ENCODE peak calls at places on chromosomes 2 and 18, in nine cellular contexts. K is esophagus muscularis mucosa, X is H54, M is transverse colon, I is A549, J is IMR-90, O is stomach, Z is lower leg skin, D is breast epithelium. Q is an unnamed sample.
A peak's percentile ranks its signal among the peaks of the same experiment; 100 is the strongest.

GRCh38 chr2:96267159-96267971 is 1.3 kb downstream of the CIAO1 start:
- DNase-seq in M (peak; percentile 49), D (no peak), J (peak; percentile 37), I (peak; percentile 39), K (no peak), O (peak; percentile 40), Z (peak; percentile 87), X (peak; percentile 34), Q (peak; percentile 83)

GRCh38 chr2:25977768-25978167 is 4.5 kb downstream of the KIF3C start:
- DNase-seq in Z (no peak), D (no peak), I (peak; percentile 74), K (no peak), M (no peak), J (peak; percentile 66), O (no peak), X (peak; percentile 57), Q (no peak)

GRCh38 chr2:26970928-26971627 is 641 bp downstream of the MAPRE3 start:
- DNase-seq in K (no peak), Z (peak; percentile 82), J (peak; percentile 18), I (peak; percentile 46), D (no peak), X (no peak), O (no peak), M (no peak), Q (no peak)

GRCh38 chr2:240579771-240580614 is 6.5 kb upstream of the CAPN10 start:
- DNase-seq in K (no peak), D (peak; percentile 57), Z (no peak), J (peak; percentile 89), M (peak; percentile 84), O (peak; percentile 78), X (peak; percentile 87), I (no peak), Q (peak; percentile 95)

GRCh38 chr2:62972601-62973000 is 78.0 kb upstream of the OTX1 start:
- DNase-seq in J (no peak), K (no peak), D (no peak), I (no peak), M (no peak), X (no peak), Z (no peak), O (no peak), Q (no peak)

GRCh38 chr2:227154976-227155375 is 9.0 kb downstream of the COL4A4 start:
- DNase-seq in K (peak; percentile 90), J (peak; percentile 28), O (no peak), Z (no peak), X (no peak), D (no peak), M (no peak), I (no peak), Q (no peak)

GRCh38 chr2:121804997-121805766 is 49.7 kb downstream of the TSN start:
- DNase-seq in K (no peak), J (no peak), M (no peak), D (no peak), X (no peak), O (no peak), Z (no peak), I (no peak), Q (no peak)

GRCh38 chr2:42238644-42239288 is 69.6 kb downstream of the EML4 start:
- DNase-seq in M (peak; percentile 60), O (peak; percentile 62), D (peak; percentile 37), Z (no peak), X (no peak), K (no peak), J (no peak), I (no peak), Q (peak; percentile 62)

GRCh38 chr2:195533771-195534642 is 123.0 kb upstream of the SLC39A10 start:
- DNase-seq in K (no peak), D (peak; percentile 18), Z (no peak), X (peak; percentile 55), M (peak; percentile 19), I (peak; percentile 38), O (no peak), J (peak; percentile 94), Q (peak; percentile 83)

GRCh38 chr2:237715459-237715947 is 83.1 kb upstream of the RBM44 start:
- DNase-seq in O (peak; percentile 54), M (peak; percentile 70), Z (peak; percentile 82), X (no peak), J (no peak), I (no peak), K (no peak), D (peak; percentile 16), Q (no peak)

GRCh38 chr2:8563814-8564474 is 117.9 kb upstream of the ID2 start:
- DNase-seq in Z (no peak), M (peak; percentile 5), X (no peak), O (peak; percentile 19), K (no peak), J (no peak), I (no peak), D (no peak), Q (no peak)

GRCh38 chr2:1653137-1653789 is 91.1 kb downstream of the PXDN start:
- DNase-seq in X (peak; percentile 73), D (peak; percentile 88), Z (peak; percentile 95), I (no peak), K (no peak), J (peak; percentile 98), O (peak; percentile 32), M (peak; percentile 60), Q (no peak)

GRCh38 chr2:80153151-80153550 is 151.4 kb downstream of the LRRTM1 start:
- DNase-seq in Z (no peak), O (no peak), J (no peak), M (no peak), X (no peak), D (no peak), I (no peak), K (peak; percentile 79), Q (no peak)

GRCh38 chr18:70296289-70296688 is 7.4 kb downstream of the SOCS6 start:
- DNase-seq in M (no peak), O (no peak), I (peak; percentile 36), J (no peak), K (no peak), X (no peak), D (no peak), Z (no peak), Q (no peak)

GRCh38 chr2:42217307-42217706 is 48.2 kb downstream of the EML4 start:
- DNase-seq in O (no peak), I (no peak), X (no peak), Z (no peak), D (no peak), M (no peak), J (no peak), K (no peak), Q (no peak)

GRCh38 chr2:147487286-147487979 is 357.4 kb upstream of the ACVR2A start:
- DNase-seq in I (no peak), M (no peak), D (no peak), O (no peak), X (no peak), K (no peak), J (no peak), Z (no peak), Q (no peak)

GRCh38 chr18:26869640-26870039 is 4.1 kb upstream of the AQP4 start:
- DNase-seq in J (no peak), K (no peak), O (no peak), X (no peak), D (no peak), Z (no peak), M (no peak), I (no peak), Q (peak; percentile 14)

GRCh38 chr2:23698733-23699391 is 228.1 kb downstream of the ATAD2B start:
- DNase-seq in I (no peak), M (no peak), X (no peak), D (no peak), O (no peak), K (no peak), J (peak; percentile 33), Z (no peak), Q (no peak)

DNA sequence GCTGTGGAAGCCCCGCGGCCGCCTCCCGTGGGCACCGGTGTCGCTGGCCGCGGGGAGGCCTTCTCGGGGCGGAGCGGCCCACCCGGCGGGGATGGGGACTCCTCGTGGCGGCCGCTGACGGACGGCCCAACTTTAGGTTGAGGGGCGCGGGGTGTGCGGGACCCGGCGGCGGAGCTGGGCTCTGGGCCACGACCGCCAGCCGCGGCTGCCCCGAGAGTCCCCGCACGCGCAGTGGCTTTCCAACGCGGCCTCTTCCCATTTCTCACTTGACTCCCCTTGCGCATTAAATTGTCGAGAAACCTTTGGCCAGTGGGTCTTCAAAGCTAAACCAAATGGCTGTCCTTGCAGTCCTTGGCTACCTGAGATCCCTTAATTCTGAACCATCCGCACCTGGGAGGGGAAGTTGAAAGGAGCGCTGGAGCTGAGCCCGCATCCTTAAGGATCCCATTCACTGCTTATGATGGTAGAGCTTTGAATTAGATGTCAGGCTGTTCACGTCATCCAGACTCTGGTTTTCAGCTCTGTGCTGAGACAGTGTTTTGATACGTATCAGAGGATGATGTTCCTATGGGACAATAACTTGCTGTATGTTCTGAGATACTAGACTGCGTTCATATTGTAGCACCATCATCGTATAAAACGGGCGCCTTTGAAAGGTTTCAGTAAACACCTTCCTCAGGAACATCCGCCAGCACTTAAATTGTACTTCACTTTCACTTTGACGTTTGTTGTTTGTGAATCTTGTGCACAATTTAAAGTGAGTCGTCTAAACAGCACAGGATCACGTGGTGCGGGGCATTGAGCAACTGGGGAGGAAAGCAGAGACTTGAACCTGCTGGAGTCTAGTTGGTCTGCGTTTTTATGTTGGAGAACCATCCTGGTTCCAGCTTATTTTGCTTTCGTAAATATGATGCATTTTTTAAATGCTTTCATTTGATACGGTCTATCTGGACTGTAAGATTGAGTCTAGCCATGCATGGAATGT is 874 bp downstream of the CLIP4 start:
- DNase-seq in Z (peak; percentile 95), I (peak; percentile 60), D (peak; percentile 68), J (peak; percentile 85), O (peak; percentile 58), X (peak; percentile 69), K (no peak), M (peak; percentile 71), Q (peak; percentile 66)
- TF ChIP-seq POLR2A in Z (no peak), I (peak; percentile 38), D (peak; percentile 12), J (peak; percentile 63), O (no peak), X (no peak), K (no peak), M (peak; percentile 34), Q (no peak)

DNA sequence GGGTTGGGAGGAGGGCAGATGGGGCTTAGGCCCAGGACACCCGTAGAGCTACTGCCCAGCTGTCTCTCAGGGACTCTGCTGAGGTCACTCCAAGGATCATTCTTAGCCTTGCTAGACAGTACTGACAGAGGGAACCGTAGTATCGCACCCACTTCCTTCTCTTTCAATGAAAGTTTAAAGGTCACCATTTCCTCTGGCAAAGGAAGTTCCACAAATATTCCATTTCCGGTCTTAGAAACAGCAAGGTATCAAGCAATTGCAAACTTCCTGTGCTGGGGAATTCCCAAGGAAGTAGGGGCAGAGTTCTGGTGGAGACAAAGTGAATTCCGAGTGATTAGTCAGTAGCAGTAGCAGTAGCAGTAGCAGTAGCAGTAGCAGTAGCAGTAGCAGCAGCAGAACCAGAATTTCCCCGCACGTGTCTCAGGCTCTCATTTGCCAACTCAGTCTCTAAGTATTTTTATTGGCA is 24.7 kb downstream of the IL1B start:
- DNase-seq in K (no peak), O (no peak), J (peak; percentile 96), Z (no peak), X (peak; percentile 55), M (no peak), I (no peak), D (no peak), Q (no peak)
- TF ChIP-seq POLR2A in K (no peak), O (no peak), J (peak; percentile 48), Z (no peak), X (no peak), M (no peak), I (no peak), D (no peak), Q (no peak)

GRCh38 chr2:71130325-71131260 is at the start of gene MPHOSPH10:
- DNase-seq in Z (peak; percentile 98), D (peak; percentile 82), X (peak; percentile 68), J (peak; percentile 90), O (peak; percentile 90), I (peak; percentile 85), M (peak; percentile 91), K (peak; percentile 97), Q (peak; percentile 96)
- TF ChIP-seq POLR2A in Z (no peak), D (no peak), X (peak; percentile 76), J (no peak), O (no peak), I (peak; percentile 94), M (no peak), K (no peak), Q (peak; percentile 68)

GRCh38 chr2:133952896-133953295 is 301.0 kb upstream of the MGAT5 start:
- DNase-seq in O (no peak), J (no peak), M (no peak), X (no peak), D (no peak), K (peak; percentile 39), I (no peak), Z (no peak), Q (no peak)
- TF ChIP-seq POLR2A in O (no peak), J (no peak), M (no peak), X (no peak), D (no peak), K (no peak), I (no peak), Z (no peak), Q (no peak)